ENCODE peak calls at places on chromosomes 5 and 9, in seven cellular contexts. E, H, Y, F, J, P and D are unnamed samples.

GRCh38 chr5:6291961-6292360 is 86.4 kb downstream of the MED10 start:
- DNase-seq in E (no peak), H (peak), Y (peak), F (no peak), J (no peak), P (no peak), D (no peak)

GRCh38 chr5:88954511-88954910 is 71.5 kb upstream of the MEF2C start:
- DNase-seq in E (no peak), H (no peak), Y (no peak), F (no peak), J (no peak), P (no peak), D (no peak)

GRCh38 chr9:135418161-135418560 is 61.4 kb upstream of the PPP1R26 start:
- DNase-seq in E (no peak), H (no peak), Y (no peak), F (no peak), J (no peak), P (no peak), D (no peak)

GRCh38 chr9:115944166-115944948 is 209.2 kb upstream of the PAPPA start:
- DNase-seq in E (peak), H (peak), Y (no peak), F (peak), J (peak), P (peak), D (no peak)

GRCh38 chr5:154461531-154461930 is 15.7 kb downstream of the SAP30L start:
- DNase-seq in E (no peak), H (no peak), Y (peak), F (no peak), J (no peak), P (no peak), D (no peak)

GRCh38 chr5:155826947-155827815 is 499.8 kb upstream of the SGCD start:
- DNase-seq in E (no peak), H (no peak), Y (no peak), F (no peak), J (no peak), P (no peak), D (no peak)

GRCh38 chr5:51983161-51983560 is 599.9 kb downstream of the ISL1 start:
- DNase-seq in E (no peak), H (no peak), Y (no peak), F (no peak), J (no peak), P (no peak), D (no peak)

GRCh38 chr5:142014911-142015584 is 2.2 kb upstream of the GNPDA1 start:
- DNase-seq in E (no peak), H (peak), Y (peak), F (peak), J (peak), P (no peak), D (peak)

GRCh38 chr9:123834218-123834906 is 95.6 kb downstream of the DENND1A start:
- DNase-seq in E (no peak), H (no peak), Y (peak), F (no peak), J (no peak), P (no peak), D (no peak)

GRCh38 chr5:169592937-169593650 is 9.5 kb downstream of the SPDL1 start:
- DNase-seq in E (no peak), H (peak), Y (no peak), F (no peak), J (no peak), P (no peak), D (no peak)